ENCODE peak calls at places on chromosome 18, in four cellular contexts. One of them, this sample, is unnamed.

GRCh38 chr18:63817441-63818051 is 42.3 kb downstream of the SERPINB7 start:
- DNase-seq in GM12878: no peak
- DNase-seq in HepG2: no peak
- DNase-seq in K562: no peak
- DNase-seq in this sample: no peak

GRCh38 chr18:14928396-14928795 is 180.4 kb downstream of the ANKRD30B start:
- DNase-seq in K562: no peak
- DNase-seq in HepG2: no peak
- DNase-seq in GM12878: no peak
- DNase-seq in this sample: no peak

GRCh38 chr18:75544051-75544481 is 116.6 kb upstream of the SMIM21 start:
- DNase-seq in GM12878: no peak
- DNase-seq in HepG2: no peak
- DNase-seq in K562: no peak
- DNase-seq in this sample: no peak

GRCh38 chr18:44840053-44840826 is 159.6 kb downstream of the SETBP1 start:
- DNase-seq in HepG2: no peak
- DNase-seq in K562: no peak
- DNase-seq in GM12878: no peak
- DNase-seq in this sample: no peak

GRCh38 chr18:79825913-79826312 is 28.2 kb downstream of the KCNG2 start:
- DNase-seq in HepG2: no peak
- DNase-seq in GM12878: no peak
- DNase-seq in K562: no peak
- DNase-seq in this sample: no peak

GRCh38 chr18:28075501-28075900 is 101.4 kb downstream of the CDH2 start:
- DNase-seq in K562: no peak
- DNase-seq in GM12878: no peak
- DNase-seq in HepG2: peak; percentile 31
- DNase-seq in this sample: peak; percentile 44

GRCh38 chr18:75362435-75362834 is 65.1 kb downstream of the SMIM21 start:
- DNase-seq in GM12878: no peak
- DNase-seq in K562: no peak
- DNase-seq in HepG2: no peak
- DNase-seq in this sample: no peak

GRCh38 chr18:24924066-24924716 is 427.8 kb downstream of the ZNF521 start:
- DNase-seq in HepG2: no peak
- DNase-seq in K562: no peak
- DNase-seq in GM12878: no peak
- DNase-seq in this sample: no peak

GRCh38 chr18:8854550-8854949 is 149.2 kb downstream of the MTCL1 start:
- DNase-seq in GM12878: no peak
- DNase-seq in K562: no peak
- DNase-seq in HepG2: no peak
- DNase-seq in this sample: no peak

GRCh38 chr18:58520964-58521363 is 107.9 kb downstream of the ALPK2 start:
- DNase-seq in K562: peak; percentile 21
- DNase-seq in HepG2: no peak
- DNase-seq in GM12878: no peak
- DNase-seq in this sample: no peak

GRCh38 chr18:57841568-57841967 is 38.5 kb upstream of the ATP8B1 start:
- DNase-seq in GM12878: peak; percentile 79
- DNase-seq in K562: no peak
- DNase-seq in HepG2: no peak
- DNase-seq in this sample: no peak

GRCh38 chr18:67483952-67484351 is 32.6 kb downstream of the DSEL start:
- DNase-seq in K562: no peak
- DNase-seq in GM12878: no peak
- DNase-seq in HepG2: no peak
- DNase-seq in this sample: no peak

GRCh38 chr18:61876899-61877298 is 15.9 kb downstream of the RNF152 start:
- DNase-seq in HepG2: peak; percentile 44
- DNase-seq in GM12878: no peak
- DNase-seq in K562: no peak
- DNase-seq in this sample: no peak

GRCh38 chr18:58253871-58254270 is 209.8 kb downstream of the NEDD4L start:
- DNase-seq in GM12878: no peak
- DNase-seq in HepG2: no peak
- DNase-seq in K562: no peak
- DNase-seq in this sample: no peak

GRCh38 chr18:3611313-3612038 is 161.5 kb downstream of the TGIF1 start:
- DNase-seq in K562: no peak
- DNase-seq in HepG2: no peak
- DNase-seq in GM12878: no peak
- DNase-seq in this sample: no peak

GRCh38 chr18:59180150-59180845 is 39.7 kb upstream of the GRP start:
- DNase-seq in GM12878: no peak
- DNase-seq in K562: no peak
- DNase-seq in HepG2: no peak
- DNase-seq in this sample: no peak

GRCh38 chr18:3704556-3705162 is 254.7 kb downstream of the TGIF1 start:
- DNase-seq in HepG2: no peak
- DNase-seq in K562: no peak
- DNase-seq in GM12878: no peak
- DNase-seq in this sample: no peak

GRCh38 chr18:54958711-54959625 is at the start of gene CCDC68:
- DNase-seq in GM12878: no peak
- DNase-seq in K562: peak; percentile 51
- DNase-seq in HepG2: peak; percentile 50
- DNase-seq in this sample: peak; percentile 35

GRCh38 chr18:70453058-70453775 is 164.4 kb downstream of the SOCS6 start:
- DNase-seq in GM12878: no peak
- DNase-seq in K562: no peak
- DNase-seq in HepG2: no peak
- DNase-seq in this sample: no peak

GRCh38 chr18:4636957-4637356 is 181.8 kb upstream of the DLGAP1 start:
- DNase-seq in GM12878: no peak
- DNase-seq in HepG2: no peak
- DNase-seq in K562: no peak
- DNase-seq in this sample: no peak

GRCh38 chr18:366466-367053 is 98.7 kb upstream of the THOC1 start:
- DNase-seq in GM12878: no peak
- DNase-seq in HepG2: no peak
- DNase-seq in K562: no peak
- DNase-seq in this sample: no peak

GRCh38 chr18:22267697-22268096 is 98.3 kb downstream of the GATA6 start:
- DNase-seq in HepG2: no peak
- DNase-seq in GM12878: no peak
- DNase-seq in K562: no peak
- DNase-seq in this sample: no peak

GRCh38 chr18:427005-427404 is 73.5 kb downstream of the COLEC12 start:
- DNase-seq in GM12878: no peak
- DNase-seq in HepG2: no peak
- DNase-seq in K562: no peak
- DNase-seq in this sample: peak; percentile 4

GRCh38 chr18:1002653-1003178 is 98.0 kb downstream of the ADCYAP1 start:
- DNase-seq in K562: no peak
- DNase-seq in HepG2: no peak
- DNase-seq in GM12878: no peak
- DNase-seq in this sample: no peak

GRCh38 chr18:56333846-56334245 is 304.5 kb downstream of the TXNL1 start:
- DNase-seq in HepG2: no peak
- DNase-seq in K562: no peak
- DNase-seq in GM12878: no peak
- DNase-seq in this sample: no peak

GRCh38 chr18:33916200-33916599 is 308.5 kb downstream of the NOL4 start:
- DNase-seq in K562: no peak
- DNase-seq in GM12878: no peak
- DNase-seq in HepG2: no peak
- DNase-seq in this sample: no peak

GRCh38 chr18:10090668-10091067 is 176.9 kb downstream of the VAPA start:
- DNase-seq in GM12878: no peak
- DNase-seq in HepG2: peak; percentile 44
- DNase-seq in K562: no peak
- DNase-seq in this sample: no peak

GRCh38 chr18:13217466-13217961 is 1.0 kb upstream of the LDLRAD4 start:
- DNase-seq in GM12878: no peak
- DNase-seq in K562: peak; percentile 27
- DNase-seq in HepG2: no peak
- DNase-seq in this sample: no peak
- TF ChIP-seq MYC in GM12878: no peak
- TF ChIP-seq MYC in K562: no peak
- TF ChIP-seq MYC in HepG2: no peak
- TF ChIP-seq MYC in this sample: no peak

DNA sequence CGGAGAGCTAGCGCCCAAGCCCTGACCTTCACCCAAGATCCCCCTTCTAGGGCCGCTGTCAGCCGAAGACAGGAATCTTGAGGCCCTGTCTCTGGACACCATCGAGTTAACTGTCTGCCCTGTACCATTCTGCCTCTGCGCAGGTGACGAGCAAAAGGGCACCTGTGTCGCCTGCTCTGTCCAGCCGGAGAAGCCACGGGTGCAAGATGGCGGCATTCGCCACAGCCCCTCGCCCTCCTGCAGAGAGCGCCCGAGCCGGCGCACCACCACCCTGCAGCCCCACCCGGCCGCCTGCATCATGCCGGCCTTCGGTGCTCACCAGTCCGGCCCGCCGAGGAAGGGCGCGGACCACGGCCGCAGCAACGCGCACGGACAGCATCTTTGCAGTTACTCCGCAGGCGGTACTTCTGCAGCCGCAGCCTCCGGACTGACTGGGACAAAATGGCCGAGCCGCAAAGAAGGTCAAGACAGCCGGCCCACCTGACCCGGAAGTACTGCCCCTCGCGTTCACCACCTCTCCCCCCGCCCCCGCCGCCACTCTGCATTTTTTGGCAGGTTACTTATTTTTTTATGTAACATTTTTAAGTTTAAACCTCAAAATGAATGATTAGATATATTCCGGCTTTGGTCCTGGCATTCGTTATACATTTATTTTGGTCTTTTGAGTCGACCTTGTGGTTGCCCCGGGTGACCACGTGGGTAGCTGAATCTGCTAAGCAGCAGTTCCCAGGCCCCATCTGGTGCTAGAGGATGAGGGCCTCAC is at the start of gene ATP5F1A:
- DNase-seq in K562: peak; percentile 82
- DNase-seq in GM12878: peak; percentile 48
- DNase-seq in HepG2: peak; percentile 77
- DNase-seq in this sample: peak; percentile 78
- TF ChIP-seq REST in K562: peak; percentile 29
- TF ChIP-seq REST in GM12878: no peak
- TF ChIP-seq REST in HepG2: peak; percentile 53
- TF ChIP-seq REST in this sample: no peak

GRCh38 chr18:48713302-48713701 is 174.5 kb downstream of the CTIF start:
- DNase-seq in HepG2: no peak
- DNase-seq in GM12878: no peak
- DNase-seq in K562: no peak
- DNase-seq in this sample: no peak
- TF ChIP-seq MYC in HepG2: no peak
- TF ChIP-seq MYC in GM12878: no peak
- TF ChIP-seq MYC in K562: no peak
- TF ChIP-seq MYC in this sample: no peak

DNA sequence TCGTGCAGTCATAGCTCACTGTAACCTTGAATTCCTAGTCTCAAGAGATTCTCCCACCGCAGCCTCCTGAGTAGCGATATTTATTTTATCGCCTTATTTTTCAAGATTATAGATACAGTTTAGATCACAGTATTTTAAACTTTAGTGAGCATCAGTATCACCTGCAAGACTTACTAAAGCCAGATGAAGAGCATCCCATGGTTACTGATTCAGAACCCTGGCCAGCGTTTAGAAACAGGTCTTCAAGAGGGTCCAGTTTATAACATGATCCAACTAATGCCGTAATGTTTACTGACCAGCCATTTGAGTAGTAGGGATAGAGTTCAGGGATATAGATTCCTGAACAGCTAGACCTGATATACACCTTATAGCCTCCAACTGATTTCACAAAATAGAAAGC is 146.1 kb downstream of the DCC start:
- DNase-seq in HepG2: no peak
- DNase-seq in GM12878: no peak
- DNase-seq in K562: no peak
- DNase-seq in this sample: no peak
- TF ChIP-seq REST in HepG2: no peak
- TF ChIP-seq REST in GM12878: no peak
- TF ChIP-seq REST in K562: no peak
- TF ChIP-seq REST in this sample: peak; percentile 61